ENCODE peak calls at places on chromosomes 12 and 14, in four cellular contexts. G is CD4-positive, alpha-beta memory T cell; Y is tibial nerve; L is sigmoid colon. T is an unnamed sample.

GRCh38 chr14:24814944-24815343 is 181.0 kb upstream of the GZMB start:
- DNase-seq in L (no peak), Y (no peak), G (no peak), T (no peak)

GRCh38 chr12:7145671-7146070 is 15.5 kb downstream of the CLSTN3 start:
- DNase-seq in G (no peak), L (no peak), Y (no peak), T (no peak)

GRCh38 chr12:85920324-85920947 is 46.3 kb downstream of the NTS start:
- DNase-seq in Y (no peak), L (no peak), G (no peak), T (no peak)

GRCh38 chr14:93962701-93963601 is 13.4 kb downstream of the ASB2 start:
- DNase-seq in L (no peak), G (peak), Y (no peak), T (no peak)

GRCh38 chr14:59018978-59019377 is 169.5 kb upstream of the DAAM1 start:
- DNase-seq in Y (no peak), L (no peak), G (no peak), T (no peak)

GRCh38 chr12:12548713-12549112 is 13.9 kb downstream of the DUSP16 start:
- DNase-seq in G (no peak), Y (no peak), L (no peak), T (no peak)

GRCh38 chr14:88955470-88955869 is 131.0 kb downstream of the TTC8 start:
- DNase-seq in L (no peak), Y (no peak), G (no peak), T (no peak)

GRCh38 chr14:99035268-99035667 is 236.7 kb downstream of the BCL11B start:
- DNase-seq in G (no peak), Y (peak), L (peak), T (no peak)

GRCh38 chr12:30447061-30447750 is 248.5 kb downstream of the IPO8 start:
- DNase-seq in G (no peak), Y (no peak), L (no peak), T (no peak)

GRCh38 chr12:89319111-89319510 is 33.2 kb downstream of the DUSP6 start:
- DNase-seq in L (no peak), Y (no peak), G (no peak), T (no peak)

GRCh38 chr12:52228931-52229330 is 4.1 kb upstream of the KRT7 start:
- DNase-seq in L (peak), G (no peak), Y (no peak), T (peak)

GRCh38 chr14:104774453-104775072 is 21.0 kb downstream of the AKT1 start:
- DNase-seq in L (no peak), G (no peak), Y (no peak), T (peak)

GRCh38 chr12:130929363-130929762 is 24.3 kb upstream of the ADGRD1 start:
- DNase-seq in Y (no peak), L (no peak), G (no peak), T (no peak)

GRCh38 chr12:109753054-109753401 is 39.4 kb downstream of the FAM222A start:
- DNase-seq in L (peak), G (no peak), Y (no peak), T (peak)

GRCh38 chr12:104605685-104606084 is 148.9 kb downstream of the CHST11 start:
- DNase-seq in Y (peak), G (no peak), L (peak), T (peak)

GRCh38 chr12:5487971-5488955 is 56.4 kb downstream of the NTF3 start:
- DNase-seq in Y (no peak), G (no peak), L (no peak), T (no peak)

GRCh38 chr12:12010277-12011031 is 60.3 kb upstream of the BCL2L14 start:
- DNase-seq in G (peak), Y (peak), L (peak), T (peak)

GRCh38 chr12:124053855-124054254 is 80.8 kb downstream of the ZNF664 start:
- DNase-seq in L (peak), G (no peak), Y (peak), T (no peak)

GRCh38 chr12:48013287-48013686 is 9.0 kb upstream of the COL2A1 start:
- DNase-seq in Y (no peak), G (no peak), L (no peak), T (no peak)

GRCh38 chr14:52049271-52049670 is 19.6 kb downstream of the NID2 start:
- DNase-seq in G (no peak), L (no peak), Y (no peak), T (no peak)

GRCh38 chr12:69309461-69309860 is 38.7 kb upstream of the LYZ start:
- DNase-seq in Y (no peak), L (no peak), G (no peak), T (no peak)

GRCh38 chr12:34605955-34606748 is 583.9 kb downstream of the ALG10 start:
- DNase-seq in Y (no peak), L (peak), G (no peak), T (no peak)

GRCh38 chr12:84937383-84937782 is 24.8 kb upstream of the SLC6A15 start:
- DNase-seq in G (no peak), Y (no peak), L (no peak), T (no peak)

GRCh38 chr12:88876867-88877266 is 296.6 kb upstream of the KITLG start:
- DNase-seq in Y (no peak), L (no peak), G (no peak), T (no peak)

GRCh38 chr12:31031951-31032335 is 41.7 kb upstream of the DDX11 start:
- DNase-seq in Y (no peak), G (no peak), L (no peak), T (no peak)

GRCh38 chr12:121214855-121215745 is 5.2 kb downstream of the P2RX4 start:
- DNase-seq in G (no peak), L (no peak), Y (no peak), T (no peak)

GRCh38 chr14:53967606-53968005 is 11.0 kb upstream of the BMP4 start:
- DNase-seq in L (no peak), Y (no peak), G (no peak), T (no peak)

GRCh38 chr12:68565391-68565903 is 45.3 kb upstream of the RAP1B start:
- DNase-seq in Y (no peak), L (no peak), G (no peak), T (no peak)

GRCh38 chr12:108337235-108338223 is 1.6 kb downstream of the CMKLR1 start:
- DNase-seq in Y (peak), L (no peak), G (no peak), T (no peak)

DNA sequence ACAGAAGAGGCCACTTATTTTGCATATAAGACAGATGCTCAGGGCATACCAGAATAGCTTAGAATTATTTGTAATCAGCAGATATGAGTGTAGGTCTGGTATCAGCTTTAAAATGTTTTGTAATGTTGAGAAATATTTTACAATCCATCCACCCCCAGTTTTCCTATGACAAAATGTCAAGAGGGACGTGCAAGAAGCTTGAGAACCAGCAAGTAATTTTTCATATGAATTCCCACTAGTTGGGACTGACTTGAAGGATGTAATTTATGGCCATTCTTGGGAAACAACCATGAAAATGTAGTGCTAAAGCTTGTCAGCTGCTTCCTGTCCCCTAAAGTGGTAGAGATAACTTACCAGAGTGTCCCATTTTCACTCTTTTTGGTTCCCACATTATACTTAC is 64.0 kb downstream of the RERG start:
- DNase-seq in G (no peak), L (no peak), Y (no peak), T (no peak)
- H3K27ac ChIP-seq in G (no peak), L (peak), Y (peak), T (no peak)

DNA sequence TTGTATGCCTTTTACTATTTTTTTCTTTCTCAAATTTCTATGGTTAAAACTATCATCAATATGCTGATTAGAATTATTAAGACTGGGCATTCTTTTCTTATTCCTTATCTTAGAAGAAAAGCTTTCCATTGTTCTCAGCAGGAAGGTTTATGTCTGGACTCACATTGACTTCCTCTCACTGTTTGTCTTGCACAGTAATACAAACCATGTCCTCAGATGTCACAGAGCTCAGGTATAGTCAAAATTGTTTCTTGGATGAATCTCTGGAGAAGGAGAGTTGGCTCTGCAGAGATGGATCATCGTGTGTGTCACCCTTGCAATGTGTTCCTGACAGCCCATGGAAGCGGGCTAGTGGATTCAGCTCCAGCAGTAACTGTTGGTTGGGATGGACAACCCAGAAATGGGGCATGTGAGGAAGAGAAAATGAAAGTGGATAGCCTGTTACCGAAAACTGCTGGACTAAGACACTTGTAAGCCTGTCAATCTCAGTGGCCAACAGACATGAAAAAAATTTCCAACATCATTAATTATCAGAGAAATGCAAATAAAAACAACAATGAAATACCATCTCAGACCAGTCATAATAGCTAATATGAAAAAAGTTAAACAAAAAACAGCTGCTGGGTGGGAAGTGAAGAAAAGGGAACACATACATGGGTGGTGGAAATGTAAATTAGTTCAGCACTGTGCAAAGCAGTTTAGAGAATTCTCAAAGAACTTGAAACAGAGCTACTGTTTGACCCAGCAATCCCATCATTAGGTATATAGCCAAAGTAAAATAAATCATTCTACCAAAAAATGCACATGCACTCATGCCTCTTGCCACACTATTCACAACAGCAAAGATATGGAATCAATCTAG is 967.8 kb downstream of the TMEM121 start:
- DNase-seq in L (no peak), Y (no peak), G (no peak), T (no peak)
- H3K4me3 ChIP-seq in L (no peak), Y (no peak), G (no peak), T (peak)

GRCh38 chr14:75521415-75522199 is 662 bp upstream of the BATF start:
- DNase-seq in Y (no peak), G (no peak), L (no peak), T (no peak)
- H3K27ac ChIP-seq in Y (no peak), G (peak), L (no peak), T (no peak)

GRCh38 chr12:94969424-94969823 is 34.1 kb downstream of the NDUFA12 start:
- DNase-seq in L (no peak), G (no peak), Y (no peak), T (no peak)
- H3K4me3 ChIP-seq in L (no peak), G (no peak), Y (no peak), T (no peak)

DNA sequence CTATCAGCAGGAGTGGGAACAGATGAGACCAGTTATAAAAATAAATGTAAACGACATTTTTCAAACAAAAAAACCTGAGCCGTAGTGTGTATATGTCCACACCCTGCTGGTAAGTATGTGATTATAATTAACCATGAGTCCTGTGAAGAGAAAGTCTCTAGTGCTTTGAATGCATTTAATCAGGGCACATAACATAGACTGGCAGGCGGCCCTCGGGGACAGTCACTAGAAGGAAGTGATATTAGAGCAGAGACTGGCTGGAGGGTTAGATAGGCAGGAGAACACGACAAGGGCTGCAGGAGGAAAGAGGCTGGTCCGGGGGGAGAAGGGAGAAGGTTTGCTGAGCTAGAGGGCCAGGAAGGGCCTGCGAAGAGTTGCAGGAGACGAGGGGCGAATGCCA is 23.8 kb upstream of the ELK3 start:
- DNase-seq in G (no peak), Y (no peak), L (no peak), T (no peak)
- H3K27ac ChIP-seq in G (no peak), Y (no peak), L (no peak), T (peak)

GRCh38 chr14:69259531-69260245 is at the start of gene GALNT16:
- DNase-seq in Y (no peak), G (no peak), L (no peak), T (peak)
- H3K4me3 ChIP-seq in Y (peak), G (no peak), L (peak), T (peak)

DNA sequence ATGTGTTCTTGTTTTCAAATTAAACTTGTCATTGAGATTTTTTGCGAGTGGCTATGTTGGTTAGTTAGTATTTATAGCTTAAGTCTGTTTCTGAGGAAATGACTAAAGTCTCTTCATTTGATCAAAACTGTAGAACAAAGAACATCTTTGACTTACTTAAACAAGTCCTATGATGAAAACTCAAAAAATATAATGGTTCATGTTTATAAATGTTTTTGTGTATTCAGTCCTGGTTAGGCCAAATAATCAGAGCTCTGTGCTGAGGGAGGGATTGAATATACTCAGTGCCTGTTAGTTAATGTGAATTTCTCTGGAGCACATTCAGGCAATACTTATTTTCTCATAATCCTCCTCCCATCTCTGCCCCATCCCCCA is 51.8 kb downstream of the PPFIBP1 start:
- DNase-seq in Y (no peak), G (no peak), L (no peak), T (no peak)
- H3K27ac ChIP-seq in Y (peak), G (no peak), L (no peak), T (no peak)

DNA sequence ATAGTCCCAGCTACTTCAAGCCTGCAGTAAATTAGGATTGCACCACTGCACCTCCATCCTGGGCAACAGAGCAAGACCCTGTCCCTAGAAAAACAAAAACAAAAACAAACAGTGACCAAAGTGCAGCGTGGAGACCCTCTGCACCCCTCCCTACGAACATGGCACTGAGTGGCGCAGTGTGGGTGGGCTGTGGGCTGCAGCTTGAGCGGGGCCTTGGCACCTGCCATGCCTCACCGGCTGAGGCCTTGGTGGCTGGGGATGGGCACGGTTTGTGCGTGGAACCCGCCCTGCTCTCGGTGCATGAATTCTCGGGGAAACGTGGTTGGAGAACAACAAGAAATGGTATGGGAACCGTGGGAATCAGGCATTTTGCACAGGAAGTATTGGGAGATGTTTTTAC is 60.8 kb downstream of the TNFAIP2 start:
- DNase-seq in Y (no peak), L (peak), G (no peak), T (peak)
- H3K4me3 ChIP-seq in Y (no peak), L (no peak), G (no peak), T (no peak)